ENCODE peak calls at places on chromosome 16, in six cellular contexts. One of them, this sample, is unnamed.

GRCh38 chr16:14300631-14301149 is 229.6 kb downstream of the MRTFB start:
- DNase-seq in mesothelial cell of epicardium: no peak
- DNase-seq in MCF 10A: peak
- DNase-seq in neural crest cell: no peak
- DNase-seq in AG04449: peak
- DNase-seq in CD8-positive, alpha-beta T cell: peak
- DNase-seq in this sample: no peak

GRCh38 chr16:8741636-8742427 is 55.6 kb downstream of the TMEM186 start:
- DNase-seq in neural crest cell: no peak
- DNase-seq in AG04449: no peak
- DNase-seq in MCF 10A: no peak
- DNase-seq in mesothelial cell of epicardium: no peak
- DNase-seq in CD8-positive, alpha-beta T cell: no peak
- DNase-seq in this sample: no peak

GRCh38 chr16:89534147-89534788 is 26.1 kb downstream of the SPG7 start:
- DNase-seq in CD8-positive, alpha-beta T cell: peak
- DNase-seq in AG04449: no peak
- DNase-seq in MCF 10A: peak
- DNase-seq in mesothelial cell of epicardium: no peak
- DNase-seq in neural crest cell: no peak
- DNase-seq in this sample: peak

GRCh38 chr16:50994995-50995394 is 156.1 kb downstream of the SALL1 start:
- DNase-seq in MCF 10A: no peak
- DNase-seq in CD8-positive, alpha-beta T cell: no peak
- DNase-seq in neural crest cell: no peak
- DNase-seq in mesothelial cell of epicardium: no peak
- DNase-seq in AG04449: no peak
- DNase-seq in this sample: no peak

GRCh38 chr16:75264531-75264998 is 13.1 kb upstream of the BCAR1 start:
- DNase-seq in mesothelial cell of epicardium: no peak
- DNase-seq in AG04449: no peak
- DNase-seq in CD8-positive, alpha-beta T cell: no peak
- DNase-seq in MCF 10A: no peak
- DNase-seq in neural crest cell: no peak
- DNase-seq in this sample: no peak

GRCh38 chr16:83549836-83550569 is 257.8 kb upstream of the HSBP1 start:
- DNase-seq in mesothelial cell of epicardium: no peak
- DNase-seq in CD8-positive, alpha-beta T cell: no peak
- DNase-seq in neural crest cell: no peak
- DNase-seq in MCF 10A: no peak
- DNase-seq in AG04449: no peak
- DNase-seq in this sample: no peak

GRCh38 chr16:84500531-84500930 is 3.9 kb downstream of the MEAK7 start:
- DNase-seq in mesothelial cell of epicardium: no peak
- DNase-seq in CD8-positive, alpha-beta T cell: no peak
- DNase-seq in AG04449: no peak
- DNase-seq in neural crest cell: no peak
- DNase-seq in MCF 10A: no peak
- DNase-seq in this sample: no peak

GRCh38 chr16:88534731-88535141 is 35.5 kb upstream of the ZC3H18 start:
- DNase-seq in neural crest cell: no peak
- DNase-seq in mesothelial cell of epicardium: no peak
- DNase-seq in CD8-positive, alpha-beta T cell: no peak
- DNase-seq in MCF 10A: peak
- DNase-seq in AG04449: no peak
- DNase-seq in this sample: peak

GRCh38 chr16:2235695-2236361 is 416 bp upstream of the DNASE1L2 start:
- DNase-seq in mesothelial cell of epicardium: no peak
- DNase-seq in AG04449: no peak
- DNase-seq in MCF 10A: no peak
- DNase-seq in neural crest cell: no peak
- DNase-seq in CD8-positive, alpha-beta T cell: no peak
- DNase-seq in this sample: no peak

GRCh38 chr16:4411684-4412083 is 4.7 kb downstream of the CORO7 start:
- DNase-seq in neural crest cell: peak
- DNase-seq in MCF 10A: no peak
- DNase-seq in AG04449: no peak
- DNase-seq in mesothelial cell of epicardium: no peak
- DNase-seq in CD8-positive, alpha-beta T cell: no peak
- DNase-seq in this sample: no peak

GRCh38 chr16:4410335-4411075 is 5.9 kb downstream of the CORO7 start:
- DNase-seq in CD8-positive, alpha-beta T cell: no peak
- DNase-seq in AG04449: peak
- DNase-seq in mesothelial cell of epicardium: no peak
- DNase-seq in MCF 10A: peak
- DNase-seq in neural crest cell: no peak
- DNase-seq in this sample: no peak

GRCh38 chr16:4408323-4408690 is 8.1 kb downstream of the CORO7 start:
- DNase-seq in AG04449: no peak
- DNase-seq in CD8-positive, alpha-beta T cell: no peak
- DNase-seq in mesothelial cell of epicardium: no peak
- DNase-seq in MCF 10A: no peak
- DNase-seq in neural crest cell: no peak
- DNase-seq in this sample: no peak

GRCh38 chr16:4407543-4408322 is 8.7 kb downstream of the CORO7 start:
- DNase-seq in AG04449: no peak
- DNase-seq in CD8-positive, alpha-beta T cell: no peak
- DNase-seq in mesothelial cell of epicardium: no peak
- DNase-seq in neural crest cell: no peak
- DNase-seq in MCF 10A: no peak
- DNase-seq in this sample: no peak

DNA sequence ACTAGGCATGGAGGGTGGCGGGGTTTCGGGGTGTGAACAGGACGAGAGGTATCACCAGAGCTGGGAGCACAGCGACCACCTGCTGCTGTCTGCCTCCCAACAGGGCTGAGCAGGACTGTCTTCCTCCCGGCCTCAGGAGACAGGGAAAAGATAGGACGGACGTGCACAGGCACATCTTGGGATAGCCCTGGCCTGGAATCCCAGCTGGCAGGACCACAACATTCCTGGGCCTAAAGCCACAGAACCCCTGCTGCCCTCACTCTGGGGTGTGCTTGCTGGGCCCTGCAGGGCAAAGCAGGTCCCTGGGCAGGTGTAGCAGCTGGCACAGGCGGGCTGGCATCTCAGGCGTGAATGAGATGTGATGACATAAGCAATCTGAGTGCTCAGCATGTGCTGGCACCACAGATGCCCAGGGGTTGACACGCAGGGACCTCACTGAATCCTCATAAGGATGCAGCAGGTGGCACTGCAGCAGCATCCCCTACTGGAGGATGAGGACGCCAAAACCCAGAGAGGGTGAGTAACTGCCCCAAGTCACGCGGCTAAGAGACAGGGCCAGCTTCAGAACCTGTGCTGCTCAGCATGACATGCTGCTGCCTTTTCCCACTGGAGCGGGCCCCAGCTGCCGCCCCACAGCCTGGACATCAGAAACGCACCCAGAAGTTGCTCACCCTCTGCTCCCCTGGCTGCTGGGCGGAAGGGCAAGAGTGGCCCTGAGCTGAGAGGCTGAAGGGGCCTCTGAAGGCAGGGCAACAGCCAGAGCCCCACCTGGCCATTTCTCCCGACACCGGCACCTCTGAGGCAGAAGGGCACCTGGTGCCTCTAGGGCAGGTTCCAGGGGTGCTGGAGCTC is 7.1 kb downstream of the CORO7 start:
- DNase-seq in neural crest cell: no peak
- DNase-seq in mesothelial cell of epicardium: no peak
- DNase-seq in AG04449: no peak
- DNase-seq in CD8-positive, alpha-beta T cell: no peak
- DNase-seq in MCF 10A: peak
- DNase-seq in this sample: no peak
- TF ChIP-seq CTCF in neural crest cell: no peak
- TF ChIP-seq CTCF in mesothelial cell of epicardium: no peak
- TF ChIP-seq CTCF in AG04449: no peak
- TF ChIP-seq CTCF in CD8-positive, alpha-beta T cell: no peak
- TF ChIP-seq CTCF in MCF 10A: no peak
- TF ChIP-seq CTCF in this sample: no peak

GRCh38 chr16:56747486-56748045 is 17.6 kb downstream of the NUP93 start:
- DNase-seq in CD8-positive, alpha-beta T cell: no peak
- DNase-seq in MCF 10A: no peak
- DNase-seq in AG04449: no peak
- DNase-seq in neural crest cell: no peak
- DNase-seq in mesothelial cell of epicardium: no peak
- DNase-seq in this sample: no peak

GRCh38 chr16:56744996-56745640 is 15.2 kb downstream of the NUP93 start:
- DNase-seq in neural crest cell: no peak
- DNase-seq in mesothelial cell of epicardium: no peak
- DNase-seq in CD8-positive, alpha-beta T cell: no peak
- DNase-seq in MCF 10A: no peak
- DNase-seq in AG04449: no peak
- DNase-seq in this sample: no peak

GRCh38 chr16:56741399-56741798 is 11.5 kb downstream of the NUP93 start:
- DNase-seq in MCF 10A: no peak
- DNase-seq in CD8-positive, alpha-beta T cell: no peak
- DNase-seq in AG04449: no peak
- DNase-seq in neural crest cell: no peak
- DNase-seq in mesothelial cell of epicardium: no peak
- DNase-seq in this sample: no peak

GRCh38 chr16:56742030-56742984 is 12.4 kb downstream of the NUP93 start:
- DNase-seq in CD8-positive, alpha-beta T cell: no peak
- DNase-seq in AG04449: peak
- DNase-seq in MCF 10A: peak
- DNase-seq in neural crest cell: no peak
- DNase-seq in mesothelial cell of epicardium: no peak
- DNase-seq in this sample: no peak

DNA sequence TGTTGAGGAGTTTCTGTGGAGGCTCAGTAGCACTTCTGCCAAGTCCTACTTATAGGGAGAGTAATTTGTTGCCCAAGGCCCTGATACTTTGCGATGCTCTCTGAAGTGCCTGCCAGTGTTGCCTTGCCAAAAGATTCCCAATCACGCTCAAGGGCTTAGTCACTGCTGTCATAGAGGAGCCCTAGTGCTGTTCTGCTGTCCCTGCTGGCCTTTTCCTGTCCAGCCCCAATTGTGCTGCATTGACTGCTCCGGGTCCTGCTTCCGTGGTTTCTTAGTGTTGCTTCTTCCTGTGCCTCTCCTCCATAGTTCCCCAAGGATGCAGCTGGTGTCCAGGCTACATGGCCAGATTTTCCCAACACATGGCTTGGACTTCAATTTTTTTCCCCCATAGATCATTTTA is 13.9 kb downstream of the NUP93 start:
- DNase-seq in mesothelial cell of epicardium: no peak
- DNase-seq in AG04449: no peak
- DNase-seq in MCF 10A: peak
- DNase-seq in CD8-positive, alpha-beta T cell: no peak
- DNase-seq in neural crest cell: no peak
- DNase-seq in this sample: no peak
- TF ChIP-seq CTCF in mesothelial cell of epicardium: no peak
- TF ChIP-seq CTCF in AG04449: peak
- TF ChIP-seq CTCF in MCF 10A: no peak
- TF ChIP-seq CTCF in CD8-positive, alpha-beta T cell: no peak
- TF ChIP-seq CTCF in neural crest cell: no peak
- TF ChIP-seq CTCF in this sample: no peak

GRCh38 chr16:53220585-53220984 is 165.8 kb downstream of the CHD9 start:
- DNase-seq in CD8-positive, alpha-beta T cell: peak
- DNase-seq in MCF 10A: no peak
- DNase-seq in AG04449: no peak
- DNase-seq in neural crest cell: no peak
- DNase-seq in mesothelial cell of epicardium: no peak
- DNase-seq in this sample: no peak
- TF ChIP-seq CTCF in CD8-positive, alpha-beta T cell: peak
- TF ChIP-seq CTCF in MCF 10A: no peak
- TF ChIP-seq CTCF in AG04449: peak
- TF ChIP-seq CTCF in neural crest cell: peak
- TF ChIP-seq CTCF in mesothelial cell of epicardium: no peak
- TF ChIP-seq CTCF in this sample: no peak

DNA sequence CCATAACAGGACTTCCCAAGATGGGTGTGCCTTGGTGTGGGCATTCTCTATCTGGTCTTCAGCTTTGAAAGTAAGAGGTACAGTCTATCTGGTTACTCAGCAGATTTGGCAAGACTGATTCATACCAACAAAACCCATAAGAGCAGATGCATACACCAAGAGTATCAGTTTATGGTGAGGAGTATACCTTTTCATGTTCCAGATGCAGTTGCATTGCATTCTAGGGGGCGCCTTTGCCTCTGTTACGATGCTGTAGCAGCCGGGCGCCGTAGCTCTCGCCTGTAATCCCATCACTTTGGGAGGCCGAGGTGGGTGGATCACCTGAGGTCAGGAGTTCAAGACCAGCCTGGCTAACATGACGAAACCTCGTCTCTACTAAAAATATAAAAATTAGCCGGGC is 31.1 kb upstream of the CARMIL2 start:
- DNase-seq in CD8-positive, alpha-beta T cell: no peak
- DNase-seq in mesothelial cell of epicardium: no peak
- DNase-seq in MCF 10A: peak
- DNase-seq in neural crest cell: no peak
- DNase-seq in AG04449: no peak
- DNase-seq in this sample: no peak
- TF ChIP-seq CTCF in CD8-positive, alpha-beta T cell: no peak
- TF ChIP-seq CTCF in mesothelial cell of epicardium: no peak
- TF ChIP-seq CTCF in MCF 10A: no peak
- TF ChIP-seq CTCF in neural crest cell: peak
- TF ChIP-seq CTCF in AG04449: no peak
- TF ChIP-seq CTCF in this sample: no peak

DNA sequence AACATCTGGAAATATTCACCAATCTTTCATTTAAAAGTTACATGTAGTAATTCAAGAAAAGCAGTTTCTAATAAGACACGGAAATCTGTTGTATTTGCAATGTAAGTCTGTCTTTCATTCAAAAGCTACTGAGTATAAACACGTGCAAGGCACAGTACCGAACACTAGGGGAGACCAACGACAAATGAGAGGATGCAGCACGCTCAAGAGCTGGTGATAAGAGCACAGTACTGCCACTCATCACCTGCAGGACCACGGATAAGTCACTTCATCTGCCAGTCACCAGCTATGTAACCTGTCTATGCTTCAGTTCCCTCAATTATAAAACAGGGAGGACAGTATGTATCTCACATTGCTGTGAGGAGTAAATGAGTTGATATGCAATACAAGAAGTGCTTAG is 67.1 kb downstream of the CLEC18A start:
- DNase-seq in AG04449: no peak
- DNase-seq in mesothelial cell of epicardium: no peak
- DNase-seq in MCF 10A: peak
- DNase-seq in CD8-positive, alpha-beta T cell: peak
- DNase-seq in neural crest cell: no peak
- DNase-seq in this sample: no peak
- TF ChIP-seq CTCF in AG04449: no peak
- TF ChIP-seq CTCF in mesothelial cell of epicardium: no peak
- TF ChIP-seq CTCF in MCF 10A: no peak
- TF ChIP-seq CTCF in CD8-positive, alpha-beta T cell: peak
- TF ChIP-seq CTCF in neural crest cell: peak
- TF ChIP-seq CTCF in this sample: no peak